ENCODE peak calls at places on chromosomes 11 and 22, in six cellular contexts. Q, P, M, H, J and F are unnamed samples.

GRCh38 chr11:7143908-7144307 is 55.1 kb downstream of the RBMXL2 start:
- DNase-seq in P (no peak), H (peak), J (peak), Q (no peak), M (peak), F (no peak)

GRCh38 chr11:134134167-134134566 is 65.3 kb downstream of the JAM3 start:
- DNase-seq in Q (no peak), P (no peak), H (no peak), J (no peak), M (no peak), F (no peak)

GRCh38 chr22:25742918-25743708 is 1.1 kb downstream of the MYO18B start:
- DNase-seq in M (no peak), J (no peak), P (no peak), Q (no peak), H (no peak), F (no peak)

GRCh38 chr11:20363500-20364411 is at the start of gene HTATIP2:
- DNase-seq in Q (no peak), P (peak), J (no peak), H (no peak), M (no peak), F (peak)

GRCh38 chr11:124961972-124962609 is 8.1 kb downstream of the CCDC15 start:
- DNase-seq in P (no peak), M (peak), Q (no peak), J (peak), H (peak), F (no peak)

GRCh38 chr22:32204856-32205722 is at the start of gene RFPL2:
- DNase-seq in H (peak), M (no peak), Q (no peak), P (no peak), J (no peak), F (peak)

GRCh38 chr11:126581871-126582270 is 226.4 kb downstream of the ST3GAL4 start:
- DNase-seq in J (no peak), Q (no peak), H (no peak), M (no peak), P (no peak), F (no peak)

GRCh38 chr11:2561283-2562180 is 116.7 kb downstream of the KCNQ1 start:
- DNase-seq in J (no peak), P (no peak), M (no peak), H (no peak), Q (no peak), F (no peak)

GRCh38 chr11:76673164-76674142 is 2.9 kb upstream of the LRRC32 start:
- DNase-seq in H (no peak), Q (no peak), P (no peak), M (no peak), J (peak), F (no peak)

GRCh38 chr11:90476442-90477007 is 253.7 kb upstream of the CHORDC1 start:
- DNase-seq in J (peak), P (peak), Q (no peak), M (no peak), H (peak), F (peak)

GRCh38 chr11:36498721-36499120 is 11.4 kb downstream of the TRAF6 start:
- DNase-seq in J (no peak), H (no peak), Q (no peak), M (no peak), P (no peak), F (no peak)

GRCh38 chr11:57668467-57668890 is 565 bp downstream of the ZDHHC5 start:
- DNase-seq in P (no peak), H (no peak), M (no peak), J (peak), Q (no peak), F (peak)

GRCh38 chr11:7423946-7424345 is 61.4 kb upstream of the OLFML1 start:
- DNase-seq in P (no peak), M (no peak), H (no peak), J (no peak), Q (no peak), F (no peak)

GRCh38 chr11:5690736-5691135 is 1.1 kb downstream of the TRIM22 start:
- DNase-seq in J (peak), P (no peak), H (no peak), M (no peak), Q (no peak), F (no peak)

GRCh38 chr11:13972033-13972910 is 9.7 kb downstream of the SPON1 start:
- DNase-seq in J (no peak), M (no peak), Q (no peak), P (no peak), H (no peak), F (peak)

GRCh38 chr11:116459644-116460043 is 313.1 kb downstream of the BUD13 start:
- DNase-seq in H (no peak), P (no peak), Q (no peak), M (no peak), J (no peak), F (no peak)

GRCh38 chr11:64724863-64725535 is 2.0 kb upstream of the NRXN2 start:
- DNase-seq in H (no peak), P (no peak), Q (no peak), J (no peak), M (no peak), F (no peak)

GRCh38 chr11:86747801-86748200 is 52.5 kb upstream of the PRSS23 start:
- DNase-seq in P (no peak), H (no peak), J (no peak), Q (no peak), M (no peak), F (no peak)

GRCh38 chr11:8871283-8871775 is 39.7 kb upstream of the AKIP1 start:
- DNase-seq in Q (no peak), J (no peak), M (no peak), P (peak), H (peak), F (no peak)

GRCh38 chr11:128970598-128971190 is 28.0 kb upstream of the TP53AIP1 start:
- DNase-seq in J (no peak), M (no peak), H (no peak), P (no peak), Q (no peak), F (no peak)

GRCh38 chr11:130166457-130166784 is 6.8 kb downstream of the ST14 start:
- DNase-seq in Q (no peak), H (peak), M (peak), P (no peak), J (peak), F (no peak)

GRCh38 chr22:30182365-30182764 is 64.2 kb downstream of the LIF start:
- DNase-seq in M (no peak), P (no peak), H (no peak), J (no peak), Q (no peak), F (no peak)

GRCh38 chr11:99370557-99371200 is 349.9 kb downstream of the CNTN5 start:
- DNase-seq in J (no peak), H (no peak), M (peak), Q (no peak), P (no peak), F (no peak)

GRCh38 chr11:103892603-103893002 is 143.8 kb upstream of the DDI1 start:
- DNase-seq in P (no peak), M (no peak), J (no peak), H (no peak), Q (no peak), F (no peak)

GRCh38 chr11:12189543-12190235 is 79.3 kb downstream of the MICAL2 start:
- DNase-seq in M (no peak), Q (no peak), J (no peak), P (no peak), H (no peak), F (peak)

GRCh38 chr11:62805991-62806441 is 776 bp upstream of the NXF1 start:
- DNase-seq in H (no peak), Q (no peak), P (no peak), J (peak), M (no peak), F (peak)

GRCh38 chr11:118924591-118925585 is 838 bp downstream of the BCL9L start:
- DNase-seq in M (no peak), P (peak), Q (peak), H (no peak), J (peak), F (peak)

GRCh38 chr22:27100789-27101188 is 443.4 kb downstream of the MIAT start:
- DNase-seq in P (no peak), J (no peak), H (no peak), Q (peak), M (no peak), F (no peak)

GRCh38 chr22:40898850-40899357 is 37.0 kb upstream of the DNAJB7 start:
- DNase-seq in P (no peak), J (peak), H (peak), Q (no peak), M (no peak), F (peak)

GRCh38 chr11:125016413-125016812 is 46.7 kb upstream of the SLC37A2 start:
- DNase-seq in P (no peak), J (no peak), M (no peak), H (no peak), Q (no peak), F (no peak)

GRCh38 chr22:19937616-19938473 is 3.7 kb upstream of the COMT start:
- DNase-seq in H (no peak), Q (no peak), J (no peak), P (no peak), M (no peak), F (no peak)

GRCh38 chr11:36214976-36215687 is 74.1 kb downstream of the COMMD9 start:
- DNase-seq in Q (no peak), M (no peak), H (no peak), J (no peak), P (no peak), F (no peak)

GRCh38 chr11:77883775-77884174 is 62.8 kb downstream of the AAMDC start:
- DNase-seq in J (no peak), H (no peak), P (no peak), M (no peak), Q (no peak), F (no peak)

GRCh38 chr11:106493751-106494150 is 416.3 kb downstream of the AASDHPPT start:
- DNase-seq in P (no peak), H (no peak), M (no peak), J (no peak), Q (no peak), F (no peak)

GRCh38 chr11:65066805-65067291 is 8.5 kb upstream of the NAALADL1 start:
- DNase-seq in M (no peak), J (peak), H (no peak), Q (no peak), P (no peak), F (no peak)

GRCh38 chr11:77091146-77091940 is 11.3 kb upstream of the OMP start:
- DNase-seq in H (peak), P (peak), M (no peak), Q (no peak), J (peak), F (peak)

GRCh38 chr11:123603666-123604065 is 50.8 kb downstream of the SCN3B start:
- DNase-seq in J (no peak), P (no peak), H (no peak), Q (no peak), M (no peak), F (no peak)

GRCh38 chr11:77147668-77148321 is 19.7 kb downstream of the MYO7A start:
- DNase-seq in H (no peak), P (no peak), M (no peak), Q (no peak), J (no peak), F (peak)

GRCh38 chr22:45552580-45553332 is 50.1 kb downstream of the FBLN1 start:
- DNase-seq in P (peak), M (peak), J (no peak), H (no peak), Q (peak), F (no peak)

GRCh38 chr11:93196816-93197382 is 892 bp downstream of the SLC36A4 start:
- DNase-seq in H (peak), P (no peak), J (peak), M (no peak), Q (no peak), F (no peak)
- TF ChIP-seq CTCF in H (peak), P (peak), J (peak), M (peak), Q (peak), F (peak)

GRCh38 chr22:28600546-28601143 is 79.0 kb downstream of the TTC28 start:
- DNase-seq in H (peak), M (peak), J (peak), P (no peak), Q (no peak), F (no peak)
- TF ChIP-seq CTCF in H (peak), M (no peak), J (peak), P (peak), Q (peak), F (peak)

GRCh38 chr11:68032997-68033707 is 2.7 kb downstream of the NDUFS8 start:
- DNase-seq in H (no peak), M (no peak), P (no peak), J (no peak), Q (no peak), F (no peak)

GRCh38 chr11:68032003-68032402 is 1.5 kb downstream of the NDUFS8 start:
- DNase-seq in M (no peak), P (no peak), H (no peak), J (no peak), Q (no peak), F (no peak)

GRCh38 chr11:68028802-68029475 is 1.5 kb upstream of the NDUFS8 start:
- DNase-seq in J (no peak), H (no peak), P (no peak), Q (no peak), M (no peak), F (no peak)

GRCh38 chr11:68031136-68031459 is 617 bp downstream of the NDUFS8 start:
- DNase-seq in Q (no peak), M (no peak), H (no peak), J (no peak), P (no peak), F (peak)

DNA sequence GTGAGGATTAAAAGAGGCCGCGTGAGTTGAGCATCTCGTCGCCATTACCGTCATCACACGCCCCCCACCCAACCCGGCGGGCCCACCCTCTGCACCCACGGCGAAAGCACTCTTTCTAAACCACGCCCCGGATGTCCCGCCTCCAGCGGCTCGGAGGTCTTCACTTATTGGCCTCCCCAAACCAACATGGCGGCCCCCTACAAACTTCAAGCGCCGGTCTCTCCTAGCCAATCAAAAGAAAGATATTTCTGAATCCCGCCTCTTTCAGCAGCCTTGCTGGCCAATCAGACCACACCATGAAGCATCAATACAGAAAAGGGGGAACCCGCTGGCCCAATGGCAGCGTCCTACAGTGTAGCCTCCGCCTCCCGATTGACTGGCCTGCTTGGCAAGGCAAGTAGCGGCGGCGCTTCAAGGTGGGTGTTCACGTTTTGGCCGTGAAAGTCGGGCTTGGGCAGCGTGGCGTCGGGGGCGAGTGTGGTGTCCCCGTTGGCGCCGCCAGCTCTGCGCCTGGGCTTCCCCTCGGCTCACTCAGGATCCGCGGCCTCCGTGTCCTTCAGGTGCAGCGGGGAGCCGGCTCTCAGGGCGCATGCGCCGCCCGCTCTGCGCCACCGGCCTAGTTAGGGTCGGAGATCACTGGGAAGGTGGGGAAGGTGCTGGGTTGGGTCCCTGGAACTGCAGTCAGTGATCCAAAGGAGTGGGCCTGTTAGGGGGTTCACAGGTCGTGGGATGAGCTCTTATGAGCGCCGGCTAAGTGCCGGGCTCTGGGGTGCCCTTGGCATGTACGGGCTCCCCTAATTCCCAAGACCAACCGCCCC is at the start of gene NDUFS8:
- DNase-seq in P (peak), J (peak), M (peak), Q (peak), H (peak), F (peak)
- TF ChIP-seq CTCF in P (no peak), J (no peak), M (no peak), Q (no peak), H (no peak), F (no peak)

GRCh38 chr11:10861799-10862198 is 3.9 kb upstream of the ZBED5 start:
- DNase-seq in J (no peak), M (no peak), H (no peak), Q (no peak), P (no peak), F (no peak)

GRCh38 chr11:10856689-10857603 is 907 bp downstream of the ZBED5 start:
- DNase-seq in J (peak), Q (no peak), M (no peak), P (peak), H (no peak), F (no peak)

GRCh38 chr11:10861047-10861446 is 3.2 kb upstream of the ZBED5 start:
- DNase-seq in J (no peak), Q (no peak), P (no peak), H (no peak), M (no peak), F (no peak)

GRCh38 chr11:10857604-10858504 is at the start of gene ZBED5:
- DNase-seq in M (peak), J (peak), P (peak), H (peak), Q (peak), F (peak)

DNA sequence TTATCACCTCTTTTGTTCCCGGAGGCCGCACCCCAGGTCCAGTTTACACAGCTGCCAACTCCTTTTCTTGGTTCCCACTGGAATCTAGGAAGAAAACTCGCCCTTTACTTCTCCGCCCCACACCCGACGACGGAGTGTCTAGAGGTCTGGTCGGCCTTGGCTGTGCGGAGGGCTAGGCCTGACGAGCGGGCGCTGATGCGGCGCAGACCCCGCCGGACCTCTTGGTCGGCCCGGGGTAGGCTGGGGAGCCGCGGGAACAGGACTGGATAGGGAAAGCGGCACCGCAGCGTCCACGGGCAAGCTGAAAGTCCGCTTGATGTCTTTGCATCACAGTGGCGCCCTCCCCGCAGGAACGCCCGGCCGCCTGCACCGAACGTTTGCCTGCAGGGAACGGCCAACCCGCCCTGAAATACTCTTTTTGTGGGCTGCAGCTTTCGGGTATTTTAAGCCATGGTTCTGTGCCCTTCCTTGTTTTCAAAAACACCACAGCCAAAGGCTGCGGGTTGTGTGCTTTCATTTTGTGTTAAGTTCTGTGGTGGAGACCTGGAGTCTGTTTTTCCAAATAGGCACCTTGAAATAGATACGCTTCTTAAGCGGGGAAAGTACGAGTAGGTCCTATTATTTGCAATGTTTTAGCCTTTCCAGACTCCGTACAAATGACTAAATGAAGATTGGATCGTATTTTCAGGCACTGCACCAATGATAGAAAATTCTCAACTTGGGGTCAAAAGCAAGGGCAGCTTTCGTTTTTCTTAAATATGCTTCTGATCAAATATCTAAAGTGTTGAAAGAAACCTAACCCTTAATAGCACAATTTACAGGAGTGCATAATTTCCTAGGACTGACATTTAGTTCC is 880 bp upstream of the ZBED5 start:
- DNase-seq in Q (no peak), H (no peak), J (peak), P (peak), M (no peak), F (peak)
- TF ChIP-seq CTCF in Q (no peak), H (no peak), J (no peak), P (no peak), M (no peak), F (no peak)

GRCh38 chr22:36339171-36340065 is 48.3 kb downstream of the MYH9 start:
- DNase-seq in Q (no peak), M (peak), P (no peak), J (no peak), H (no peak), F (peak)

GRCh38 chr22:36343070-36343719 is 44.6 kb downstream of the MYH9 start:
- DNase-seq in M (no peak), H (no peak), P (no peak), Q (no peak), J (no peak), F (no peak)

GRCh38 chr22:36337365-36338130 is 50.2 kb downstream of the MYH9 start:
- DNase-seq in M (no peak), J (no peak), Q (no peak), P (no peak), H (no peak), F (no peak)

GRCh38 chr22:36341640-36342041 is 46.1 kb downstream of the MYH9 start:
- DNase-seq in P (no peak), J (no peak), M (no peak), Q (no peak), H (no peak), F (no peak)

DNA sequence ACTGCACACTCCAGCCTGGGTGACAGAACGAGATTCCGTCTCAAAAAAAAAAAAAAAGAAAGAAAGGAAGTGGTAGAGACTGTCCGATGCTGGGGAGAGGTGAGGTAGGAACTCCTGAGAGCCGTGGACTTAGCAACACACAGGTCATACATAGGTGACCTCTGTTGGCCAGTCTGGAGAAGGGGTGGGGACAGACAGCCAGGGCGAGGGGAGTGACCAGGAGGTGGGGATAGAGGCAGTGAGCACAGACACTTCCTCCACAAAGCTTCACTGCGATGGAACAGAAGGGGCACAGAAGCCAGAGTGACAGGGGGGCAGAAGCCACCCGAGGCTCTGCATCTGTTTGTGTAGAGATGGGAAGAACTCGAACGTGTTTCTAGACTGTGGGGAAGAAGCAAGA is 47.1 kb downstream of the MYH9 start:
- DNase-seq in P (no peak), M (no peak), Q (no peak), H (no peak), J (no peak), F (no peak)
- TF ChIP-seq CTCF in P (no peak), M (no peak), Q (no peak), H (no peak), J (no peak), F (no peak)

GRCh38 chr22:22545084-22545483 is 14.0 kb downstream of the PRAME start:
- DNase-seq in J (no peak), Q (no peak), P (no peak), H (no peak), M (no peak), F (no peak)
- TF ChIP-seq CTCF in J (no peak), Q (no peak), P (no peak), H (no peak), M (no peak), F (no peak)